ENCODE peak calls at places on chromosomes 1 and 21, in five cellular contexts. J, V, K, M and T are unnamed samples.

GRCh38 chr1:17764578-17764977 is 9.4 kb downstream of the ACTL8 start:
- DNase-seq in V (no peak), M (no peak), K (no peak), J (no peak), T (no peak)

GRCh38 chr1:117093870-117094621 is 27.5 kb downstream of the TRIM45 start:
- DNase-seq in J (no peak), M (no peak), K (no peak), V (peak), T (no peak)

GRCh38 chr1:49240709-49241221 is 464.1 kb upstream of the BEND5 start:
- DNase-seq in K (no peak), V (no peak), J (no peak), M (no peak), T (no peak)

GRCh38 chr1:230194525-230194924 is 127.5 kb downstream of the GALNT2 start:
- DNase-seq in M (no peak), V (no peak), K (no peak), J (no peak), T (no peak)

GRCh38 chr1:81670286-81670685 is 130.4 kb upstream of the ADGRL2 start:
- DNase-seq in J (peak), V (no peak), K (no peak), M (peak), T (no peak)

GRCh38 chr1:213138391-213138790 is 87.3 kb downstream of the RPS6KC1 start:
- DNase-seq in V (no peak), K (no peak), M (no peak), J (no peak), T (no peak)

GRCh38 chr1:162019006-162019405 is 4.7 kb downstream of the OLFML2B start:
- DNase-seq in V (no peak), K (no peak), J (no peak), M (no peak), T (no peak)

GRCh38 chr1:182107218-182107617 is 45.7 kb upstream of the ZNF648 start:
- DNase-seq in V (no peak), K (no peak), M (no peak), J (no peak), T (no peak)

GRCh38 chr21:39676054-39676771 is 63.5 kb downstream of the B3GALT5 start:
- DNase-seq in M (no peak), K (no peak), J (peak), V (peak), T (no peak)

GRCh38 chr1:86472767-86473166 is 4.0 kb downstream of the CLCA1 start:
- DNase-seq in K (no peak), M (no peak), V (no peak), J (no peak), T (no peak)

GRCh38 chr21:44742418-44743153 is 31.2 kb upstream of the TSPEAR start:
- DNase-seq in J (no peak), V (peak), M (no peak), K (no peak), T (no peak)

GRCh38 chr1:18283601-18284385 is 176.2 kb downstream of the IGSF21 start:
- DNase-seq in J (no peak), V (peak), M (no peak), K (no peak), T (no peak)

GRCh38 chr21:20308586-20308985 is 689.6 kb upstream of the NCAM2 start:
- DNase-seq in K (no peak), J (no peak), M (no peak), V (no peak), T (no peak)

GRCh38 chr1:39745016-39745670 is 6.5 kb downstream of the PPIE start:
- DNase-seq in M (no peak), K (no peak), V (no peak), J (no peak), T (no peak)

GRCh38 chr1:109687641-109688499 is at the start of gene GSTM1:
- DNase-seq in V (no peak), M (peak), J (no peak), K (peak), T (no peak)

GRCh38 chr1:22639286-22639685 is 2.9 kb downstream of the C1QA start:
- DNase-seq in J (no peak), K (no peak), V (no peak), M (no peak), T (no peak)

GRCh38 chr1:245823408-245824147 is 668.8 kb downstream of the KIF26B start:
- DNase-seq in V (no peak), K (no peak), J (no peak), M (no peak), T (no peak)

GRCh38 chr1:43137445-43138052 is 34.5 kb downstream of the EBNA1BP2 start:
- DNase-seq in V (no peak), K (no peak), M (no peak), J (peak), T (no peak)

GRCh38 chr1:113123737-113124136 is 50.7 kb downstream of the LRIG2 start:
- DNase-seq in M (no peak), J (no peak), V (no peak), K (no peak), T (no peak)

GRCh38 chr1:20511518-20512428 is 3.8 kb upstream of the MUL1 start:
- DNase-seq in V (no peak), K (no peak), J (peak), M (no peak), T (no peak)

GRCh38 chr1:66712819-66713218 is 39.4 kb upstream of the DYNLT5 start:
- DNase-seq in K (no peak), V (no peak), J (no peak), M (no peak), T (no peak)

GRCh38 chr21:44012474-44013379 is 618 bp downstream of the TRAPPC10 start:
- DNase-seq in M (peak), J (peak), V (peak), K (peak), T (peak)

GRCh38 chr1:94209425-94209824 is 28.0 kb downstream of the ARHGAP29 start:
- DNase-seq in J (no peak), V (no peak), K (no peak), M (no peak), T (no peak)

GRCh38 chr1:189289346-189289745 is 1188.3 kb downstream of the BRINP3 start:
- DNase-seq in K (no peak), J (no peak), M (no peak), V (no peak), T (no peak)

GRCh38 chr1:15196807-15197530 is 43.4 kb downstream of the TMEM51 start:
- DNase-seq in M (no peak), K (no peak), V (no peak), J (no peak), T (no peak)

GRCh38 chr1:151907363-151908139 is 1.8 kb downstream of the THEM4 start:
- DNase-seq in K (no peak), M (no peak), V (no peak), J (no peak), T (no peak)

GRCh38 chr1:60222492-60223369 is 149.2 kb upstream of the C1orf87 start:
- DNase-seq in V (no peak), J (no peak), K (no peak), M (no peak), T (no peak)